ENCODE peak calls at places on chromosomes 16 and 17, in seven cellular contexts. P, R, Z, I, F, S and J are unnamed samples.

GRCh38 chr17:39740357-39741111 is 2.8 kb downstream of the GRB7 start:
- DNase-seq in P (no peak), R (no peak), Z (peak; percentile 28), I (no peak), F (no peak), S (peak; percentile 45), J (no peak)

GRCh38 chr16:15613676-15614075 is 29.3 kb downstream of the MARF1 start:
- DNase-seq in P (no peak), R (no peak), Z (no peak), I (no peak), F (no peak), S (no peak), J (no peak)

GRCh38 chr17:40530988-40531971 is 29.9 kb upstream of the TNS4 start:
- DNase-seq in P (peak; percentile 76), R (no peak), Z (no peak), I (no peak), F (peak; percentile 48), S (no peak), J (no peak)

GRCh38 chr17:59425085-59425901 is 93.8 kb downstream of the YPEL2 start:
- DNase-seq in P (no peak), R (no peak), Z (peak; percentile 79), I (no peak), F (no peak), S (peak; percentile 57), J (no peak)

GRCh38 chr16:85526132-85526731 is 86.9 kb upstream of the GSE1 start:
- DNase-seq in P (no peak), R (no peak), Z (no peak), I (no peak), F (no peak), S (no peak), J (no peak)

GRCh38 chr16:27779719-27780161 is 229.8 kb downstream of the KATNIP start:
- DNase-seq in P (no peak), R (no peak), Z (peak; percentile 75), I (peak; percentile 73), F (no peak), S (peak; percentile 46), J (no peak)

GRCh38 chr16:10923146-10923649 is 19.1 kb downstream of the DEXI start:
- DNase-seq in P (no peak), R (no peak), Z (no peak), I (no peak), F (no peak), S (no peak), J (no peak)

GRCh38 chr16:3020247-3020603 is at the start of gene TNFRSF12A:
- DNase-seq in P (peak; percentile 65), R (no peak), Z (peak; percentile 68), I (no peak), F (peak; percentile 95), S (peak; percentile 68), J (peak; percentile 70)

GRCh38 chr16:7597677-7598076 is 265.0 kb downstream of the RBFOX1 start:
- DNase-seq in P (no peak), R (no peak), Z (no peak), I (no peak), F (no peak), S (no peak), J (no peak)

GRCh38 chr17:81196505-81197408 is 26.0 kb downstream of the CEP131 start:
- DNase-seq in P (no peak), R (no peak), Z (no peak), I (no peak), F (no peak), S (no peak), J (no peak)

GRCh38 chr16:50297301-50298074 is 31.1 kb downstream of the ADCY7 start:
- DNase-seq in P (no peak), R (no peak), Z (no peak), I (peak; percentile 31), F (no peak), S (no peak), J (no peak)

DNA sequence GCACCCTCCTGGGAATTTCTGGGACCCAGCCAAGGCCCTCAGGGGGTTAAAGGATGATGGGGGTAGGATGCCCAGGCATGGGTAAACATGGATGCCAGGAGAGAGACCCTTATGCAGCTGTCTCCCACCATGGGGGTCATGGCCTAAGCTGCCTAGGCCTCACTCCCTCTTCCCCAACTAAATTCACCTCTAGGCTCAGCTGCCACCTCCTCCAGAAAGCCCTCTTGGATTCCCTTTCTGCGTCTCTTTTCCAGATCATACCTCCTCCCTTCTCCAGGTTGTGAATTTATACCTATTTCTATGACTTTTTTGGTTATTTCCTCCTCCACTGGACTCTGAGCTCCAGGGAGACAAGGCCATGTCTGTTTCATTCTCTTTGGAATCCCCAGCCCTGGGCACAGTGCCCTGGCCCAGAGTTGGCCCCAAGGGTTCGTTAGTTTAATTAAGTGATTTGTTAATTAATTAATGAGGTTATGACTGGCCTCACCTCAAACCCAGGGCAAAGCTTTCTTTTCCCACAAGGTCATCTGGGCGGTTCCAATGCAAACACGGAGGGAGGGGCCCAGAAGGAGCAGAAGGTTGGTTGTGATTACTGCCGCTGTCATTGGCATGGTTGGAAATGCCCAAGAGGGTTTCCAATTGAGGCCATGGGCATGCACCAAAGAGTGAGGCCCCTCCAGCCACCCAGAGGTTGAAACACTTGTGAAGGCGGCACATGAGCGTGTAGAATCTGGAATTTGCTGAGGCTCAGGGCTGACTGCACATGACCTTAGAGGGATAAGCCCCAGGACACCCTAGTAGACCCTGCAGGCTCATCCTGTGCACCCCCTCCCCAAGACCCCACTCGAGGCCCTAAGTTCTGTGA is 6.9 kb upstream of the KRT17 start:
- DNase-seq in P (no peak), R (no peak), Z (no peak), I (no peak), F (no peak), S (no peak), J (no peak)
- TF ChIP-seq CTCF in P (no peak), R (no peak), Z (no peak), I (no peak), F (no peak), S (no peak), J (no peak)

DNA sequence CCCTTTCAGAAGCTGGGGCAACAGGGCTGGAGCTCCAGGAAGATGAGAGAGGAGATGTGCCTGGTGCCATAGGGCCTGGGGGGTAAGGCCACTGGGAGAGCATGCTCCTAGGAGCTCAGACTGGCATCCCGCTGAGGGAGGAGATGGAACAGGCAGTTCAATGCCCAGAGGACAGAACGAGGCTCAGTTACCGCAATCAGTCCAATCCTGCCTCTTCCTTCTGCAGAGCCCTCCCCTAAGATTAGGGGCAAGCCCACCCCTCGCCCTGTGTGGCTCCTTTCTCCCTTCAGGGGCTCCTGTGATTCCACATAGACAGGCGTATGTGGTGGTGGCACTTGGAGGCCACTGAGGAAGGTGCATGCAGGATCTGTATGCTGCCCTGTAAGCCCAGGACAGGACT is 2.4 kb downstream of the CCDC42 start:
- DNase-seq in P (no peak), R (no peak), Z (no peak), I (no peak), F (no peak), S (no peak), J (no peak)
- TF ChIP-seq CTCF in P (no peak), R (no peak), Z (no peak), I (no peak), F (no peak), S (no peak), J (no peak)

GRCh38 chr16:58494981-58495860 is 4.7 kb upstream of the NDRG4 start:
- DNase-seq in P (peak; percentile 50), R (peak; percentile 93), Z (peak; percentile 99), I (peak; percentile 83), F (peak; percentile 88), S (peak; percentile 99), J (no peak)
- TF ChIP-seq CTCF in P (no peak), R (peak; percentile 76), Z (peak; percentile 81), I (peak; percentile 76), F (peak; percentile 51), S (peak; percentile 78), J (no peak)

DNA sequence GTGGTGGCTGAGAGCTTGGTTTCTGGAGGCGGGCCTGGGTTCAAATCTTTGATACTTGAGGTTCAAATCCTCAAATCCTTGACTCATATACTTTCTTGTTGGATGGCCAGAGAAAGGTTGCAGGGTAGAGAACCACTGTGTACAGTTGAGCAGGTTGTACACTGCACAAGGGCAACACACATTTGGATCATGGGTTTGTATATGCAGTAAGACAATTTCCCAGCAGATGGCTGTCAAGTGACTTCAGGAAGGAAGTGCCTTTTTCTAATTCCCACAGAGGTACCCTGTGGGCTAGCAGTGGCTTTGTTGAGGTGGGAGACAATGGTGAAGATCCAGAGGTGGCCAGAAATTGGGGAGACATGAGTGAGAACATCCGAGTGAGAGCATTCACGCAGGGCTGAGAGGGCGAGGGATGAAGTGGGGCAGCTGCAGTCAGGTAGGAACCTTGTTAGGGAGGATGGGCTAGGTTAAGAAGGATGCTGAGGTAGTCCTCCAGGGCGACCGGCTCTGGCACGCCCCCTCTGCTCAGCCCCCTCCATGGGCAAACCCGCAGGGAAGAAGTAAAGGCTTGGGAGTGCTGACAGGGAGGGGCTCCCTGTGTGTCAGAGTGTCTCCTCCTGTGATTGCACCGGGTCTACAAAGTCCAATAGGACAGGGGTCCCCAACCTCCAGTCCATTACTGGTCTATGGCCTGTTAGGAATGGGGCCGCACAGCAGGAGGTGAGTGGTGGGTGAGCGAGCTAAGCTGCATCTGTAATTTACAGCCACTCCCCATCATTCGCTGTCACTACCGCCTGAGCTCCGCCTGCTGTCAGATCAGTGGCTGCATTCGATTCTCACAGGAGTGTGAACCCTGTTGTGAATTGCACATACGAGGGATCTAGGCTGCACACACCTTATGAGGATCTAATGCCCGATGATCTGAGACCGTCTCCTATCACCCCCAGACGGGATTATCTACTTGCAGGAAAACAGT is 2.7 kb downstream of the C16orf89 start:
- DNase-seq in P (no peak), R (no peak), Z (no peak), I (no peak), F (peak; percentile 4), S (no peak), J (no peak)
- TF ChIP-seq CTCF in P (no peak), R (peak; percentile 5), Z (no peak), I (no peak), F (no peak), S (no peak), J (no peak)

GRCh38 chr17:27944546-27945332 is 51.6 kb upstream of the LYRM9 start:
- DNase-seq in P (no peak), R (no peak), Z (no peak), I (no peak), F (no peak), S (no peak), J (no peak)
- TF ChIP-seq CTCF in P (no peak), R (no peak), Z (no peak), I (no peak), F (no peak), S (no peak), J (no peak)

DNA sequence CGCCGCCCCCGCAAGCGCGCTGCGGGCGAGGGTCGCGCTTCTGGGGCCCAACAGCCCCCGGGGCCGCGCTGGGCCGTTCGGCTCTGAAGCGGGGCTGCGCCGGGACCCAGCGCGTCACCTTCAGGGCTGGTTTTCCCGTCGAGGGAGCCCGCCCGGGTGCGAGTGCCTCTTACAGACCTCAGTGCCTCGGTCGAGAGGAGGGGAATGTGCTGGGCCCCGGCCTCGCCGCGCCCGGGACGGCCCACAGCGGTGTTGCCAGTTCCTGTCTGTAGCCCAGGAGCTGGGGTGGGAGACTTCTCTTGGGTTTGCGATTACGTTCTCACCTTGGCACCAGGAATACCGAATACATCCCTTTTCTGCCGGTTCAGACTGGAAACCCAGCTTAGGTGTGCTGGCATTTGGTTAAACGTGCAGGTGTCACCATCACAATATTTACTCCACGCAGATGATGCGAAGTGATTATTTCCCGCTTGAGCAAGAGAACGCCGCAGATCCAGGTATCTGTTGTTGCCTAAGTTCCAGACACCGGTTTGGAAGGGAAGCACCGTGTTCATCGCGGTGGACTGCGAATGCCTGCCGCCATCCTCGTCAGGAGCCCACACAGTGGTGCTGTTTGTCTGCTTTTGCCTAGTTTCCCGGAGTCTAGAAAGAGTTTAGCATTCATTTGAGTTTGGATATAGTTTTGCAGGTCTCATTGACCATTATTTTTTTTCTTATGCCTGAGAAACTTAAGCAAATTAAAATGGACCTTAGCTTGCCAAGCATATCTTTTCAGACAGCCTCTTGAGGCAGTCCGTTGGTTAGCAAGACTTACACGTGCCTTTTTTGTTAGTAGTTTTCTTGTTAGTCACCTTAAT is 915 bp downstream of the MAP1LC3B start:
- DNase-seq in P (no peak), R (no peak), Z (peak; percentile 53), I (no peak), F (peak; percentile 49), S (peak; percentile 47), J (peak; percentile 31)
- TF ChIP-seq CTCF in P (no peak), R (peak; percentile 41), Z (peak; percentile 53), I (peak; percentile 65), F (no peak), S (peak; percentile 49), J (no peak)